ENCODE peak calls at places on chromosome 2, in nine cellular contexts. K, L, J, R, Y, T, P, V and H are unnamed samples.

GRCh38 chr2:15808221-15808574 is 132.2 kb upstream of the MYCN start:
- DNase-seq in P (no peak), T (no peak), R (no peak), J (no peak), V (no peak), K (no peak), Y (no peak), L (no peak), H (no peak)

GRCh38 chr2:173043466-173043865 is 32.2 kb upstream of the MAP3K20 start:
- DNase-seq in K (no peak), J (no peak), P (no peak), V (peak; percentile 65), T (no peak), Y (no peak), L (no peak), R (no peak), H (no peak)

GRCh38 chr2:168992591-168993349 is 38.4 kb downstream of the ABCB11 start:
- DNase-seq in V (no peak), Y (no peak), K (no peak), T (no peak), P (no peak), R (no peak), J (peak; percentile 56), L (no peak), H (no peak)

GRCh38 chr2:1483551-1483950 is 70.3 kb downstream of the TPO start:
- DNase-seq in P (no peak), L (no peak), K (no peak), R (no peak), J (no peak), T (no peak), V (no peak), Y (no peak), H (no peak)

GRCh38 chr2:200148366-200148765 is 158.1 kb upstream of the SPATS2L start:
- DNase-seq in L (no peak), T (no peak), Y (no peak), J (no peak), V (no peak), P (no peak), R (no peak), K (no peak), H (no peak)

GRCh38 chr2:168233726-168234406 is 13.5 kb downstream of the STK39 start:
- DNase-seq in P (no peak), R (no peak), T (no peak), V (no peak), J (no peak), K (no peak), L (no peak), Y (no peak), H (no peak)

GRCh38 chr2:195410272-195410671 is 246.8 kb upstream of the SLC39A10 start:
- DNase-seq in L (no peak), T (no peak), R (no peak), Y (no peak), K (no peak), J (no peak), P (no peak), V (no peak), H (no peak)

GRCh38 chr2:165627463-165627862 is 158.0 kb downstream of the CSRNP3 start:
- DNase-seq in P (no peak), K (peak; percentile 13), T (no peak), Y (no peak), L (no peak), J (peak; percentile 43), V (no peak), R (no peak), H (no peak)

GRCh38 chr2:66772618-66773017 is 337.7 kb downstream of the MEIS1 start:
- DNase-seq in Y (no peak), V (peak; percentile 4), T (no peak), J (no peak), R (no peak), P (no peak), L (no peak), K (no peak), H (no peak)

GRCh38 chr2:66694087-66694858 is 259.3 kb downstream of the MEIS1 start:
- DNase-seq in P (no peak), R (no peak), K (no peak), T (no peak), L (no peak), J (no peak), Y (no peak), V (no peak), H (no peak)

GRCh38 chr2:150572961-150573395 is 85.5 kb upstream of the RND3 start:
- DNase-seq in T (no peak), L (no peak), J (no peak), K (no peak), P (no peak), V (no peak), Y (no peak), R (no peak), H (no peak)

GRCh38 chr2:119259296-119259860 is 35.7 kb downstream of the STEAP3 start:
- DNase-seq in P (no peak), Y (no peak), K (no peak), J (no peak), V (no peak), L (no peak), T (no peak), R (no peak), H (no peak)

GRCh38 chr2:64787698-64788097 is 134.0 kb upstream of the SERTAD2 start:
- DNase-seq in R (no peak), L (no peak), P (no peak), Y (no peak), V (no peak), J (no peak), K (no peak), T (no peak), H (no peak)

GRCh38 chr2:73202156-73203054 is at the start of gene NOTO:
- DNase-seq in K (no peak), T (no peak), L (no peak), V (peak; percentile 21), Y (no peak), P (no peak), J (no peak), R (no peak), H (no peak)

GRCh38 chr2:241482126-241482525 is 26.3 kb downstream of the STK25 start:
- DNase-seq in J (no peak), V (no peak), Y (no peak), R (no peak), L (no peak), P (no peak), K (no peak), T (no peak), H (no peak)

GRCh38 chr2:134140251-134140661 is 113.6 kb upstream of the MGAT5 start:
- DNase-seq in J (peak; percentile 65), K (no peak), P (peak; percentile 57), V (peak; percentile 85), Y (no peak), R (no peak), L (no peak), T (no peak), H (no peak)

GRCh38 chr2:238946586-238947242 is 98.8 kb downstream of the TWIST2 start:
- DNase-seq in J (no peak), R (no peak), T (no peak), P (peak; percentile 20), L (no peak), Y (peak; percentile 35), K (no peak), V (no peak), H (no peak)

GRCh38 chr2:88503771-88504170 is 51.3 kb upstream of the FOXI3 start:
- DNase-seq in J (no peak), T (no peak), R (no peak), P (no peak), K (no peak), V (no peak), L (no peak), Y (no peak), H (no peak)

GRCh38 chr2:218319813-218320360 is 27.6 kb upstream of the TMBIM1 start:
- DNase-seq in K (no peak), J (no peak), L (no peak), T (no peak), P (no peak), Y (no peak), R (no peak), V (no peak), H (no peak)

GRCh38 chr2:234788841-234789240 is 163.0 kb upstream of the SH3BP4 start:
- DNase-seq in L (no peak), T (no peak), J (no peak), K (no peak), Y (no peak), V (no peak), P (no peak), R (no peak), H (no peak)

GRCh38 chr2:42200534-42201227 is 31.5 kb downstream of the EML4 start:
- DNase-seq in P (no peak), Y (no peak), K (no peak), V (no peak), L (no peak), R (no peak), T (no peak), J (no peak), H (no peak)

GRCh38 chr2:131105156-131105949 is at the start of gene PLEKHB2:
- DNase-seq in P (peak; percentile 98), J (peak; percentile 91), R (peak; percentile 86), L (peak; percentile 91), K (no peak), T (peak; percentile 51), Y (peak; percentile 94), V (peak; percentile 91), H (peak; percentile 92)

GRCh38 chr2:164145093-164145987 is 409.5 kb upstream of the FIGN start:
- DNase-seq in V (no peak), P (no peak), J (no peak), K (peak; percentile 78), L (no peak), Y (no peak), T (no peak), R (no peak), H (no peak)